ENCODE peak calls at places on chromosomes 13 and 19, in six cellular contexts. Z, L, T, C, F and W are unnamed samples.

GRCh38 chr19:3039641-3040077 is 10.6 kb upstream of the TLE2 start:
- DNase-seq in F (peak), L (no peak), T (no peak), Z (no peak), C (no peak), W (no peak)

GRCh38 chr13:29855009-29855408 is 4.6 kb upstream of the UBL3 start:
- DNase-seq in Z (no peak), F (no peak), L (no peak), C (no peak), T (no peak), W (no peak)

GRCh38 chr19:7908078-7908699 is 4.5 kb downstream of the MAP2K7 start:
- DNase-seq in C (no peak), L (no peak), Z (no peak), T (no peak), F (no peak), W (no peak)

GRCh38 chr19:15248648-15249559 is 16.7 kb upstream of the EPHX3 start:
- DNase-seq in C (peak), T (no peak), F (peak), Z (no peak), L (peak), W (no peak)

GRCh38 chr19:55809381-55810058 is 22.3 kb downstream of the NLRP11 start:
- DNase-seq in C (peak), Z (peak), F (no peak), T (peak), L (peak), W (no peak)

GRCh38 chr13:106587787-106588186 is 19.9 kb upstream of the ARGLU1 start:
- DNase-seq in C (no peak), F (no peak), Z (no peak), L (no peak), T (no peak), W (no peak)

GRCh38 chr19:1110809-1111640 is 7.2 kb downstream of the GPX4 start:
- DNase-seq in C (no peak), Z (no peak), F (no peak), L (peak), T (no peak), W (no peak)

GRCh38 chr19:38044267-38045111 is 137.5 kb downstream of the SIPA1L3 start:
- DNase-seq in F (no peak), Z (no peak), C (no peak), T (no peak), L (peak), W (no peak)

GRCh38 chr13:89865331-89865833 is 1482.1 kb upstream of the MIR17HG start:
- DNase-seq in T (no peak), Z (no peak), F (no peak), L (no peak), C (no peak), W (no peak)

GRCh38 chr13:38563739-38564138 is 123.1 kb upstream of the FREM2 start:
- DNase-seq in C (no peak), F (no peak), T (no peak), Z (no peak), L (no peak), W (no peak)

GRCh38 chr19:6241680-6242079 is 38.1 kb downstream of the MLLT1 start:
- DNase-seq in T (no peak), F (no peak), L (no peak), C (no peak), Z (no peak), W (no peak)

GRCh38 chr19:461664-462551 is 1.1 kb upstream of the SHC2 start:
- DNase-seq in L (no peak), Z (no peak), T (no peak), C (no peak), F (peak), W (no peak)

GRCh38 chr19:12997225-12997966 is 2.1 kb downstream of the NFIX start:
- DNase-seq in T (no peak), C (no peak), L (no peak), F (no peak), Z (no peak), W (no peak)

GRCh38 chr19:49573009-49573408 is 7.3 kb downstream of the NOSIP start:
- DNase-seq in T (no peak), F (no peak), C (no peak), L (no peak), Z (no peak), W (no peak)

GRCh38 chr19:45668342-45668871 is 386 bp downstream of the GIPR start:
- DNase-seq in T (peak), C (no peak), L (no peak), Z (no peak), F (no peak), W (no peak)

GRCh38 chr13:35926859-35927530 is 204.2 kb downstream of the DCLK1 start:
- DNase-seq in Z (no peak), F (peak), L (peak), T (no peak), C (no peak), W (no peak)

GRCh38 chr13:44758595-44759221 is 182.6 kb upstream of the TSC22D1 start:
- DNase-seq in F (no peak), C (peak), Z (no peak), L (peak), T (no peak), W (no peak)

GRCh38 chr19:18771328-18772242 is 19.5 kb downstream of the COMP start:
- DNase-seq in C (no peak), T (no peak), Z (no peak), F (no peak), L (peak), W (no peak)

GRCh38 chr19:15944401-15944800 is 4.4 kb upstream of the OR10H4 start:
- DNase-seq in L (no peak), T (no peak), Z (no peak), C (no peak), F (no peak), W (no peak)

GRCh38 chr13:44899967-44900366 is 89.3 kb downstream of the NUFIP1 start:
- DNase-seq in T (no peak), Z (no peak), L (no peak), C (no peak), F (no peak), W (no peak)

GRCh38 chr19:1796395-1797142 is 15.5 kb downstream of the ATP8B3 start:
- DNase-seq in T (no peak), C (no peak), L (no peak), Z (no peak), F (no peak), W (no peak)

GRCh38 chr19:22026687-22027086 is 15.9 kb upstream of the ZNF208 start:
- DNase-seq in F (no peak), T (no peak), C (no peak), Z (no peak), L (no peak), W (no peak)

GRCh38 chr13:25630327-25630726 is 258.6 kb downstream of the ATP8A2 start:
- DNase-seq in T (no peak), L (no peak), F (no peak), C (no peak), Z (no peak), W (no peak)